ENCODE peak calls at places on chromosomes 13 and 19, in eight cellular contexts. One of them, this sample, is unnamed.

GRCh38 chr19:54928299-54928698 is 19.0 kb downstream of the NLRP7 start:
- DNase-seq in astrocyte of the spinal cord: no peak
- DNase-seq in cardiac fibroblast: no peak
- DNase-seq in AG04450: no peak
- DNase-seq in fibroblast of lung: no peak
- DNase-seq in psoas muscle: no peak
- DNase-seq in BJ: no peak
- DNase-seq in NB4: peak
- DNase-seq in this sample: no peak

GRCh38 chr19:6222884-6223283 is 56.9 kb downstream of the MLLT1 start:
- DNase-seq in astrocyte of the spinal cord: no peak
- DNase-seq in cardiac fibroblast: no peak
- DNase-seq in AG04450: no peak
- DNase-seq in fibroblast of lung: no peak
- DNase-seq in psoas muscle: peak
- DNase-seq in BJ: no peak
- DNase-seq in NB4: no peak
- DNase-seq in this sample: peak

GRCh38 chr19:47779524-47780214 is 1.2 kb downstream of the SELENOW start:
- DNase-seq in astrocyte of the spinal cord: no peak
- DNase-seq in cardiac fibroblast: peak
- DNase-seq in AG04450: no peak
- DNase-seq in fibroblast of lung: no peak
- DNase-seq in psoas muscle: peak
- DNase-seq in BJ: no peak
- DNase-seq in NB4: no peak
- DNase-seq in this sample: no peak

GRCh38 chr19:5153601-5154128 is 184.8 kb downstream of the KDM4B start:
- DNase-seq in astrocyte of the spinal cord: no peak
- DNase-seq in cardiac fibroblast: no peak
- DNase-seq in AG04450: no peak
- DNase-seq in fibroblast of lung: no peak
- DNase-seq in psoas muscle: no peak
- DNase-seq in BJ: no peak
- DNase-seq in NB4: no peak
- DNase-seq in this sample: no peak

GRCh38 chr19:12786149-12786870 is 5.0 kb upstream of the JUNB start:
- DNase-seq in astrocyte of the spinal cord: no peak
- DNase-seq in cardiac fibroblast: no peak
- DNase-seq in AG04450: no peak
- DNase-seq in fibroblast of lung: no peak
- DNase-seq in psoas muscle: peak
- DNase-seq in BJ: no peak
- DNase-seq in NB4: peak
- DNase-seq in this sample: peak

GRCh38 chr19:11227201-11227886 is 12.1 kb upstream of the ANGPTL8 start:
- DNase-seq in astrocyte of the spinal cord: no peak
- DNase-seq in cardiac fibroblast: no peak
- DNase-seq in AG04450: no peak
- DNase-seq in fibroblast of lung: no peak
- DNase-seq in psoas muscle: no peak
- DNase-seq in BJ: no peak
- DNase-seq in NB4: peak
- DNase-seq in this sample: peak

GRCh38 chr13:20828540-20829364 is 55.0 kb upstream of the EEF1AKMT1 start:
- DNase-seq in astrocyte of the spinal cord: peak
- DNase-seq in cardiac fibroblast: peak
- DNase-seq in AG04450: no peak
- DNase-seq in fibroblast of lung: peak
- DNase-seq in psoas muscle: no peak
- DNase-seq in BJ: no peak
- DNase-seq in NB4: peak
- DNase-seq in this sample: peak

GRCh38 chr19:2720777-2721569 is at the start of gene DIRAS1:
- DNase-seq in astrocyte of the spinal cord: no peak
- DNase-seq in cardiac fibroblast: no peak
- DNase-seq in AG04450: no peak
- DNase-seq in fibroblast of lung: no peak
- DNase-seq in psoas muscle: peak
- DNase-seq in BJ: no peak
- DNase-seq in NB4: no peak
- DNase-seq in this sample: no peak

GRCh38 chr19:41882568-41883462 is at the start of gene ARHGEF1:
- DNase-seq in astrocyte of the spinal cord: no peak
- DNase-seq in cardiac fibroblast: peak
- DNase-seq in AG04450: no peak
- DNase-seq in fibroblast of lung: peak
- DNase-seq in psoas muscle: peak
- DNase-seq in BJ: no peak
- DNase-seq in NB4: peak
- DNase-seq in this sample: peak

GRCh38 chr19:13764101-13764807 is at the start of gene MRI1:
- DNase-seq in astrocyte of the spinal cord: peak
- DNase-seq in cardiac fibroblast: peak
- DNase-seq in AG04450: no peak
- DNase-seq in fibroblast of lung: peak
- DNase-seq in psoas muscle: peak
- DNase-seq in BJ: no peak
- DNase-seq in NB4: peak
- DNase-seq in this sample: peak

GRCh38 chr13:94342436-94343242 is 136.8 kb downstream of the DCT start:
- DNase-seq in astrocyte of the spinal cord: no peak
- DNase-seq in cardiac fibroblast: no peak
- DNase-seq in AG04450: no peak
- DNase-seq in fibroblast of lung: peak
- DNase-seq in psoas muscle: no peak
- DNase-seq in BJ: no peak
- DNase-seq in NB4: no peak
- DNase-seq in this sample: no peak

GRCh38 chr19:57099199-57099661 is 20.6 kb upstream of the USP29 start:
- DNase-seq in astrocyte of the spinal cord: no peak
- DNase-seq in cardiac fibroblast: peak
- DNase-seq in AG04450: no peak
- DNase-seq in fibroblast of lung: peak
- DNase-seq in psoas muscle: peak
- DNase-seq in BJ: no peak
- DNase-seq in NB4: peak
- DNase-seq in this sample: peak

GRCh38 chr13:80706164-80706471 is 365.2 kb upstream of the SPRY2 start:
- DNase-seq in astrocyte of the spinal cord: no peak
- DNase-seq in cardiac fibroblast: no peak
- DNase-seq in AG04450: no peak
- DNase-seq in fibroblast of lung: no peak
- DNase-seq in psoas muscle: no peak
- DNase-seq in BJ: no peak
- DNase-seq in NB4: no peak
- DNase-seq in this sample: no peak

GRCh38 chr19:13881692-13882418 is 4.9 kb downstream of the NANOS3 start:
- DNase-seq in astrocyte of the spinal cord: no peak
- DNase-seq in cardiac fibroblast: peak
- DNase-seq in AG04450: no peak
- DNase-seq in fibroblast of lung: peak
- DNase-seq in psoas muscle: no peak
- DNase-seq in BJ: no peak
- DNase-seq in NB4: peak
- DNase-seq in this sample: no peak

GRCh38 chr19:54427586-54427985 is 12.3 kb downstream of the TTYH1 start:
- DNase-seq in astrocyte of the spinal cord: no peak
- DNase-seq in cardiac fibroblast: no peak
- DNase-seq in AG04450: no peak
- DNase-seq in fibroblast of lung: no peak
- DNase-seq in psoas muscle: no peak
- DNase-seq in BJ: no peak
- DNase-seq in NB4: no peak
- DNase-seq in this sample: no peak

GRCh38 chr19:42846597-42846996 is 32.9 kb downstream of the PSG1 start:
- DNase-seq in astrocyte of the spinal cord: no peak
- DNase-seq in cardiac fibroblast: no peak
- DNase-seq in AG04450: no peak
- DNase-seq in fibroblast of lung: peak
- DNase-seq in psoas muscle: no peak
- DNase-seq in BJ: peak
- DNase-seq in NB4: no peak
- DNase-seq in this sample: peak

GRCh38 chr19:38049105-38049649 is 142.2 kb downstream of the SIPA1L3 start:
- DNase-seq in astrocyte of the spinal cord: peak
- DNase-seq in cardiac fibroblast: no peak
- DNase-seq in AG04450: no peak
- DNase-seq in fibroblast of lung: no peak
- DNase-seq in psoas muscle: no peak
- DNase-seq in BJ: peak
- DNase-seq in NB4: peak
- DNase-seq in this sample: no peak

GRCh38 chr19:39411006-39411831 is 1.2 kb upstream of the PLEKHG2 start:
- DNase-seq in astrocyte of the spinal cord: peak
- DNase-seq in cardiac fibroblast: peak
- DNase-seq in AG04450: no peak
- DNase-seq in fibroblast of lung: peak
- DNase-seq in psoas muscle: peak
- DNase-seq in BJ: no peak
- DNase-seq in NB4: peak
- DNase-seq in this sample: peak

GRCh38 chr13:113990321-113990837 is 16.5 kb upstream of the C13orf46 start:
- DNase-seq in astrocyte of the spinal cord: no peak
- DNase-seq in cardiac fibroblast: no peak
- DNase-seq in AG04450: no peak
- DNase-seq in fibroblast of lung: no peak
- DNase-seq in psoas muscle: peak
- DNase-seq in BJ: no peak
- DNase-seq in NB4: no peak
- DNase-seq in this sample: no peak

GRCh38 chr19:14957464-14957863 is 16.2 kb downstream of the OR7C2 start:
- DNase-seq in astrocyte of the spinal cord: no peak
- DNase-seq in cardiac fibroblast: no peak
- DNase-seq in AG04450: no peak
- DNase-seq in fibroblast of lung: no peak
- DNase-seq in psoas muscle: no peak
- DNase-seq in BJ: no peak
- DNase-seq in NB4: no peak
- DNase-seq in this sample: no peak
- TF ChIP-seq CTCF in astrocyte of the spinal cord: no peak
- TF ChIP-seq CTCF in cardiac fibroblast: no peak
- TF ChIP-seq CTCF in AG04450: no peak
- TF ChIP-seq CTCF in fibroblast of lung: no peak
- TF ChIP-seq CTCF in psoas muscle: no peak
- TF ChIP-seq CTCF in BJ: no peak
- TF ChIP-seq CTCF in NB4: no peak
- TF ChIP-seq CTCF in this sample: no peak

DNA sequence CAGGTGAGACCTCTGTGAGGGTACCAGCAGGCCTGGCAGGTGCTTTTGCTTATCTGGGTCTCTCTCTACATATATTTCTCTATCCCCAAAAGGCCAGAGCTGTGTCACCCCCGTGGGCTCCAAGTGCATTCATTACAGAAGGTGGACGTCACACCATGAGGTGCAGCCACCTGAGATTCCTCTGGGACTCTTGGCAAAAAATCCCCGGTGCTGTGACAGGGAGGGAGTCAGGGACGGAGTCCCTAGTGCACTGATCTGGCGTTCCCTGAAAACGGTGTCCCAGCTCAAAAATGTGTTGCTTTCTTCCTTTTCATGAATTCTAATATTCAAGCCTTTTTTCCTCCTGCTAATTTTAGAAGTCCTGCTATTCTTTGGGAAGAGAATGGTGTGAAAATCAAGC is 13.5 kb downstream of the TSHZ3 start:
- DNase-seq in astrocyte of the spinal cord: no peak
- DNase-seq in cardiac fibroblast: no peak
- DNase-seq in AG04450: no peak
- DNase-seq in fibroblast of lung: no peak
- DNase-seq in psoas muscle: no peak
- DNase-seq in BJ: no peak
- DNase-seq in NB4: no peak
- DNase-seq in this sample: no peak
- H3K4me3 ChIP-seq in astrocyte of the spinal cord: no peak
- H3K4me3 ChIP-seq in cardiac fibroblast: no peak
- H3K4me3 ChIP-seq in AG04450: no peak
- H3K4me3 ChIP-seq in fibroblast of lung: no peak
- H3K4me3 ChIP-seq in psoas muscle: no peak
- H3K4me3 ChIP-seq in BJ: no peak
- H3K4me3 ChIP-seq in NB4: no peak
- H3K4me3 ChIP-seq in this sample: no peak

DNA sequence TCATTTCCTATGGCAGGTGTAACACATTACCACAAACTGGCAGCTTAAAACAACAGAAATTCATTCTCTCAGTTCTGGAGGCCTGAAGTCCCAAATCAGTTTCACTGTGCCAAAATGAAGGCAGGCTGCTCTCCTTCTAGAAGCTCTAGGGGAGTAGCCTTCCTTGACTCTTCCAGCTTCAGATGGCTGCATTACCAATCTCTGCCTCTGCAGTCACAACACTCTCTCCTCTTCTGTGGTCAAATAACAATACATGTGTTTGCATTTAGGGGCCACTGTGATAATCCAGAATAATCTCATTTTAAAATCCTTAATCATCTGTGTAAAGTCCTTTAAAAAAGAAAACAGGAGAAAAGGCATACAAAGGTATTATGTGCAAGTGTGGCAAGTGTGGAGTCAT is 7.8 kb downstream of the DIAPH3 start:
- DNase-seq in astrocyte of the spinal cord: no peak
- DNase-seq in cardiac fibroblast: peak
- DNase-seq in AG04450: no peak
- DNase-seq in fibroblast of lung: no peak
- DNase-seq in psoas muscle: no peak
- DNase-seq in BJ: no peak
- DNase-seq in NB4: no peak
- DNase-seq in this sample: no peak
- TF ChIP-seq CTCF in astrocyte of the spinal cord: no peak
- TF ChIP-seq CTCF in cardiac fibroblast: peak
- TF ChIP-seq CTCF in AG04450: peak
- TF ChIP-seq CTCF in fibroblast of lung: peak
- TF ChIP-seq CTCF in psoas muscle: no peak
- TF ChIP-seq CTCF in BJ: no peak
- TF ChIP-seq CTCF in NB4: no peak
- TF ChIP-seq CTCF in this sample: no peak

DNA sequence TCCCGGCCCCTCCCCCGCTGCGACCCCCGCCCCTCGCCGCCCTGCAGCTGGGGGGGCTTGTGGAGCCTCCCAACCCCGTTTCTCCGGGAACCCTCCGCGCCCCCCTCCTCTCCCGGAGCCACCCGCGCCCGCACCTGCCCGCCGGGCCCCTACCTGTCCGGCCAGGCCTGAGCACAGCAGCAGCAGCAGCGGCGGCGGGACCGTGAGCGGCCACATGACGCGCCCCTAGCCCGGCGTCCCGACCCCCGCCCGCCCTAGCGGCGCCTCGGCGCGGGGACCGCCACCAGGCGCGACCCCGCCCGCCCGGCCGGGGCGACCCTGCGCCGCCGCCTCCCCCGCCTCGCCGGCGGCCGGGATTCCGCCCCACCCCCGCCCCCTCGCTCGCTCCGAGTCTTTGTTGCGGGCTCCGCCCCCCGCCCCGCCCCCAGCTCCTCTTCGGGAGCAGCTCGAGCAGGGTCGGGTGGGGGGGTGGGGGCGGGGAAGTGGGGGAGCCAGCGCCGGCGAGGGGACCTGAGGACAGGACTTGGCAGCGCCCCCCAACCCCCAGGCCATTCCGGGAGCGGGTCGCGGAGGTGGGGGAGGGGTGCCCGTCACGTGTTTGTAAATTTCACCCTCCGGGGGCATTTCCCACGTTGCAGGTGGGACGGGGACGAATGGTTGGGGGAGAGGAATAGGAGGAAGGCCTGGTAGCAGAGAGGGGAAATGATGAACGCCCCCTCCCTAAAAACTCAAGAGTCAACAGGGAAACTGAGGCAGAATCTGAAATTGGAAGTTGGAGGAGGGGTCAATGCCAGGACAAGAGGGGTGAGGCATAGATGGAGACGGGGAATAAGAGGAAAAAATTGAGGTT is at the start of gene OLFM2:
- DNase-seq in astrocyte of the spinal cord: no peak
- DNase-seq in cardiac fibroblast: no peak
- DNase-seq in AG04450: no peak
- DNase-seq in fibroblast of lung: no peak
- DNase-seq in psoas muscle: no peak
- DNase-seq in BJ: no peak
- DNase-seq in NB4: no peak
- DNase-seq in this sample: no peak
- H3K4me3 ChIP-seq in astrocyte of the spinal cord: no peak
- H3K4me3 ChIP-seq in cardiac fibroblast: peak
- H3K4me3 ChIP-seq in AG04450: peak
- H3K4me3 ChIP-seq in fibroblast of lung: no peak
- H3K4me3 ChIP-seq in psoas muscle: peak
- H3K4me3 ChIP-seq in BJ: peak
- H3K4me3 ChIP-seq in NB4: no peak
- H3K4me3 ChIP-seq in this sample: peak

This sample was measured in epithelial cell of esophagus.